ENCODE peak calls at places on chromosomes 1 and 21, in eight cellular contexts. E is uterus; N is lower lobe of right lung; T is heart right ventricle; O is body of pancreas; I is CD8-positive, alpha-beta T cell; J is AG10803; W is fibroblast of pulmonary artery. P is an unnamed sample.

GRCh38 chr1:9316080-9316444 is 23.4 kb downstream of the SPSB1 start:
- DNase-seq in N (no peak), I (no peak), J (no peak), O (no peak), T (no peak), E (no peak), W (no peak), P (no peak)

GRCh38 chr1:213099682-213100399 is 48.8 kb downstream of the RPS6KC1 start:
- DNase-seq in N (no peak), E (no peak), I (no peak), W (no peak), J (no peak), O (no peak), T (no peak), P (no peak)

GRCh38 chr1:175822575-175822974 is 79.2 kb upstream of the TNR start:
- DNase-seq in J (peak; percentile 54), I (no peak), O (no peak), E (no peak), W (no peak), N (no peak), T (no peak), P (no peak)

GRCh38 chr1:159944623-159945455 is 574 bp downstream of the IGSF9 start:
- DNase-seq in N (no peak), I (no peak), O (no peak), W (peak; percentile 14), T (no peak), J (no peak), E (no peak), P (no peak)

GRCh38 chr1:198681831-198682756 is 43.3 kb downstream of the PTPRC start:
- DNase-seq in E (no peak), O (peak; percentile 16), W (peak; percentile 95), N (peak; percentile 77), J (peak; percentile 96), I (peak; percentile 69), T (no peak), P (peak; percentile 96)

GRCh38 chr1:117567976-117568375 is 37.9 kb upstream of the TENT5C start:
- DNase-seq in W (no peak), J (no peak), O (no peak), I (no peak), N (no peak), T (no peak), E (no peak), P (no peak)

GRCh38 chr21:33949516-33950424 is 34.2 kb upstream of the ATP5PO start:
- DNase-seq in J (no peak), E (no peak), T (no peak), N (no peak), W (no peak), I (peak; percentile 40), O (no peak), P (no peak)

GRCh38 chr1:240768979-240769378 is 157.0 kb upstream of the GREM2 start:
- DNase-seq in J (no peak), I (no peak), O (no peak), W (no peak), E (no peak), N (no peak), T (no peak), P (no peak)

GRCh38 chr1:31764307-31765040 is at the start of gene ADGRB2:
- DNase-seq in T (no peak), O (no peak), W (no peak), J (no peak), E (no peak), N (no peak), I (no peak), P (no peak)

GRCh38 chr1:10852486-10852885 is 56.0 kb upstream of the CASZ1 start:
- DNase-seq in W (no peak), J (no peak), N (no peak), E (no peak), O (no peak), I (no peak), T (no peak), P (no peak)

GRCh38 chr1:200468264-200469001 is 58.6 kb upstream of the ZNF281 start:
- DNase-seq in N (no peak), J (no peak), O (no peak), W (no peak), I (no peak), E (no peak), T (no peak), P (no peak)

GRCh38 chr1:174262747-174263241 is 103.5 kb downstream of the RABGAP1L start:
- DNase-seq in N (no peak), T (no peak), O (no peak), W (peak; percentile 77), J (peak; percentile 65), I (no peak), E (no peak), P (no peak)

GRCh38 chr1:96634863-96635262 is 86.7 kb upstream of the PTBP2 start:
- DNase-seq in J (no peak), N (no peak), O (no peak), W (no peak), T (no peak), I (no peak), E (no peak), P (no peak)

GRCh38 chr21:44459712-44460440 is 4.6 kb downstream of the LRRC3 start:
- DNase-seq in I (no peak), N (no peak), O (no peak), W (no peak), E (no peak), J (no peak), T (peak; percentile 3), P (no peak)

GRCh38 chr1:117098287-117098890 is 23.2 kb downstream of the TRIM45 start:
- DNase-seq in N (no peak), J (no peak), I (no peak), E (no peak), T (no peak), O (no peak), W (no peak), P (no peak)

GRCh38 chr1:218482683-218483082 is 137.5 kb downstream of the TGFB2 start:
- DNase-seq in N (no peak), T (no peak), J (peak; percentile 93), W (peak; percentile 95), O (no peak), E (no peak), I (no peak), P (no peak)
- TF ChIP-seq CTCF in N (no peak), T (no peak), J (no peak), W (no peak), O (no peak), E (no peak), I (no peak), P (no peak)

GRCh38 chr1:64137569-64137936 is 65.9 kb upstream of the UBE2U start:
- DNase-seq in T (no peak), W (no peak), I (no peak), J (peak; percentile 33), E (no peak), O (no peak), N (no peak), P (no peak)

GRCh38 chr1:64136296-64136695 is 67.1 kb upstream of the UBE2U start:
- DNase-seq in O (no peak), T (no peak), J (no peak), E (no peak), I (no peak), N (no peak), W (no peak), P (no peak)

GRCh38 chr1:64136749-64137568 is 66.5 kb upstream of the UBE2U start:
- DNase-seq in O (peak; percentile 86), I (peak; percentile 46), E (peak; percentile 81), N (peak; percentile 57), J (peak; percentile 90), W (peak; percentile 92), T (peak; percentile 43), P (no peak)

GRCh38 chr1:64139877-64140276 is 63.5 kb upstream of the UBE2U start:
- DNase-seq in W (no peak), J (no peak), O (no peak), I (no peak), N (no peak), T (no peak), E (no peak), P (no peak)

GRCh38 chr1:64140596-64140995 is 62.8 kb upstream of the UBE2U start:
- DNase-seq in T (no peak), J (no peak), I (no peak), E (no peak), O (no peak), N (no peak), W (no peak), P (no peak)
- TF ChIP-seq CTCF in T (no peak), J (no peak), I (no peak), E (no peak), O (no peak), N (no peak), W (no peak), P (no peak)

GRCh38 chr1:36400825-36401601 is 3.3 kb upstream of the LSM10 start:
- DNase-seq in I (peak; percentile 40), J (peak; percentile 84), T (peak; percentile 60), E (peak; percentile 73), O (no peak), W (peak; percentile 78), N (peak; percentile 92), P (peak; percentile 94)
- TF ChIP-seq CTCF in I (no peak), J (peak; percentile 13), T (no peak), E (no peak), O (no peak), W (no peak), N (no peak), P (no peak)

GRCh38 chr1:37721565-37721964 is 29.2 kb downstream of the CDCA8 start:
- DNase-seq in W (no peak), I (no peak), N (no peak), T (no peak), O (no peak), E (no peak), J (no peak), P (no peak)

GRCh38 chr1:37723390-37724078 is 31.2 kb downstream of the CDCA8 start:
- DNase-seq in O (no peak), W (peak; percentile 8), J (no peak), I (no peak), N (no peak), T (no peak), E (no peak), P (no peak)

GRCh38 chr1:37723072-37723389 is 30.7 kb downstream of the CDCA8 start:
- DNase-seq in O (no peak), J (no peak), T (no peak), I (no peak), N (no peak), W (no peak), E (no peak), P (no peak)

GRCh38 chr1:37720231-37721130 is 28.2 kb downstream of the CDCA8 start:
- DNase-seq in E (no peak), J (no peak), O (no peak), I (no peak), T (no peak), W (no peak), N (no peak), P (no peak)

DNA sequence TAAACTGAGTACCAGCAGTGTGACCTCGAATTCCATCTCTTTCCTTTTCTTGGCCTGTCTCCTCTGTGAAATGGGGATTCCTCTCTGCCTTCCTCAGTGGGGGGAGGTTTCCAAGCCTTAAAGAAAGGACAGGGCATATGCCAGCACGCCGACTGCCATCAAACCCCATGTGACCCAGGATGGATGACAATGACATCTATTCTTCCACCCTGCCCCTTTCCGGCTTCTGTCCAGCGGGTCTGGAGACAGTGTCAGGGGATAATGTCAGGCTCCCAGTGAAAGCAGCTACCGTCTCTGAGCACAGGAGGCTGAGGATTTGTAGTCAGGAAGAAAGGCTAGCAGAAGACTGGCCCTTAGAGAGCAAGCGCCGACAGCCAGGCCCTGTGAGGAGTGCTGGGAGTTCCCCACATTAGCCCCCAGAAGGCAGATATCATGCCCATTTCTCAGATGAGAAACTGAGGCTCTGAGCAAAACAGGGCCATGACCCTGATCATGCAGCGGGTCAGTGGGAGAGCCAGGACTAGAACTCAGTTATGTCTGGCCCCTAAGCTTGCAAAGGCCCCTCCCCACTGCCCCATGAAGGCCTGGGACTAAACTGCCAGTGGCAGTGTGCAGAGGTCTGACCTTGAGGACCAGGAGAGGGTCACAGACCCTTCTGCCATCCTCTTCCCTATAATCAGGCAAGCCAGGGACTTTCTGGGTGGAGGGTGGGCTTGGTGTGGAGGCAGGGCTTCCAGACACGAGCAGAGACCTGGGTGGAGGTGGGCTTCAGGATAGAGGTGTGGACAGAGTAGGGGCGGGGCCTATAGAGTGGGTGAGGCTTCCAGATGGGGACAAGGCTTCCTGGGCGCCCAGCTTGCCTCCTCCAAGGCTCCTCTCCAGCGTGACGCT is 30.1 kb downstream of the CDCA8 start:
- DNase-seq in N (no peak), J (no peak), T (no peak), O (no peak), W (no peak), I (no peak), E (no peak), P (no peak)
- TF ChIP-seq CTCF in N (no peak), J (no peak), T (no peak), O (no peak), W (no peak), I (no peak), E (no peak), P (no peak)

P was measured in CD14-positive monocyte.